ENCODE peak calls at places on chromosomes 6 and 20, in five cellular contexts. One of them, this sample, is unnamed.

GRCh38 chr6:166007349-166008263 is 160.0 kb downstream of the TBXT start:
- DNase-seq in HEK293T: no peak
- DNase-seq in HepG2: no peak
- DNase-seq in SK-N-SH: peak
- DNase-seq in GM12878: no peak
- DNase-seq in this sample: no peak

GRCh38 chr6:170096803-170097504 is 193.9 kb downstream of the DLL1 start:
- DNase-seq in HEK293T: no peak
- DNase-seq in HepG2: no peak
- DNase-seq in SK-N-SH: no peak
- DNase-seq in GM12878: no peak
- DNase-seq in this sample: no peak

GRCh38 chr6:15744824-15745402 is 82.1 kb upstream of the DTNBP1 start:
- DNase-seq in HEK293T: no peak
- DNase-seq in HepG2: no peak
- DNase-seq in SK-N-SH: no peak
- DNase-seq in GM12878: no peak
- DNase-seq in this sample: no peak

GRCh38 chr6:24888967-24889366 is 46.8 kb downstream of the RIPOR2 start:
- DNase-seq in HEK293T: no peak
- DNase-seq in HepG2: no peak
- DNase-seq in SK-N-SH: no peak
- DNase-seq in GM12878: no peak
- DNase-seq in this sample: no peak

GRCh38 chr6:89299451-89299850 is 15.6 kb downstream of the GABRR2 start:
- DNase-seq in HEK293T: peak
- DNase-seq in HepG2: no peak
- DNase-seq in SK-N-SH: no peak
- DNase-seq in GM12878: no peak
- DNase-seq in this sample: no peak

GRCh38 chr6:146950351-146950835 is 253.8 kb upstream of the STXBP5 start:
- DNase-seq in HEK293T: no peak
- DNase-seq in HepG2: peak
- DNase-seq in SK-N-SH: no peak
- DNase-seq in GM12878: no peak
- DNase-seq in this sample: peak

GRCh38 chr6:154888896-154889295 is 106.2 kb upstream of the TIAM2 start:
- DNase-seq in HEK293T: no peak
- DNase-seq in HepG2: no peak
- DNase-seq in SK-N-SH: no peak
- DNase-seq in GM12878: no peak
- DNase-seq in this sample: no peak

GRCh38 chr6:35048031-35048613 is 93.0 kb downstream of the TCP11 start:
- DNase-seq in HEK293T: no peak
- DNase-seq in HepG2: no peak
- DNase-seq in SK-N-SH: peak
- DNase-seq in GM12878: no peak
- DNase-seq in this sample: no peak

GRCh38 chr20:3876676-3877075 is 12.5 kb upstream of the PANK2 start:
- DNase-seq in HEK293T: no peak
- DNase-seq in HepG2: no peak
- DNase-seq in SK-N-SH: no peak
- DNase-seq in GM12878: no peak
- DNase-seq in this sample: no peak

GRCh38 chr6:31763617-31763940 is 1.1 kb downstream of the SAPCD1 start:
- DNase-seq in HEK293T: no peak
- DNase-seq in HepG2: peak
- DNase-seq in SK-N-SH: no peak
- DNase-seq in GM12878: no peak
- DNase-seq in this sample: no peak

GRCh38 chr20:36604952-36605308 is 649 bp upstream of the RAB5IF start:
- DNase-seq in HEK293T: no peak
- DNase-seq in HepG2: no peak
- DNase-seq in SK-N-SH: peak
- DNase-seq in GM12878: peak
- DNase-seq in this sample: peak

GRCh38 chr6:40796280-40797223 is 209.4 kb upstream of the LRFN2 start:
- DNase-seq in HEK293T: no peak
- DNase-seq in HepG2: no peak
- DNase-seq in SK-N-SH: peak
- DNase-seq in GM12878: no peak
- DNase-seq in this sample: no peak

GRCh38 chr6:152642578-152643375 is 5.6 kb upstream of the SYNE1 start:
- DNase-seq in HEK293T: peak
- DNase-seq in HepG2: peak
- DNase-seq in SK-N-SH: peak
- DNase-seq in GM12878: no peak
- DNase-seq in this sample: no peak

GRCh38 chr6:103908898-103909297 is 950.8 kb downstream of the HACE1 start:
- DNase-seq in HEK293T: no peak
- DNase-seq in HepG2: no peak
- DNase-seq in SK-N-SH: no peak
- DNase-seq in GM12878: no peak
- DNase-seq in this sample: no peak

GRCh38 chr6:136607204-136607931 is 57.1 kb upstream of the MAP7 start:
- DNase-seq in HEK293T: no peak
- DNase-seq in HepG2: peak
- DNase-seq in SK-N-SH: no peak
- DNase-seq in GM12878: no peak
- DNase-seq in this sample: no peak

GRCh38 chr20:32885952-32886351 is 27.2 kb downstream of the EFCAB8 start:
- DNase-seq in HEK293T: no peak
- DNase-seq in HepG2: no peak
- DNase-seq in SK-N-SH: no peak
- DNase-seq in GM12878: no peak
- DNase-seq in this sample: no peak

GRCh38 chr6:10626154-10626741 is 68.2 kb downstream of the C6orf52 start:
- DNase-seq in HEK293T: no peak
- DNase-seq in HepG2: no peak
- DNase-seq in SK-N-SH: no peak
- DNase-seq in GM12878: peak
- DNase-seq in this sample: no peak

GRCh38 chr6:151693366-151693765 is 114.1 kb upstream of the ESR1 start:
- DNase-seq in HEK293T: no peak
- DNase-seq in HepG2: no peak
- DNase-seq in SK-N-SH: no peak
- DNase-seq in GM12878: no peak
- DNase-seq in this sample: no peak

GRCh38 chr6:26175428-26176181 is 88.4 kb downstream of the HFE start:
- DNase-seq in HEK293T: peak
- DNase-seq in HepG2: peak
- DNase-seq in SK-N-SH: no peak
- DNase-seq in GM12878: no peak
- DNase-seq in this sample: peak

GRCh38 chr6:88045521-88046136 is 2.0 kb upstream of the SPACA1 start:
- DNase-seq in HEK293T: no peak
- DNase-seq in HepG2: no peak
- DNase-seq in SK-N-SH: no peak
- DNase-seq in GM12878: no peak
- DNase-seq in this sample: no peak

GRCh38 chr20:46787986-46788762 is 78.7 kb downstream of the SLC2A10 start:
- DNase-seq in HEK293T: no peak
- DNase-seq in HepG2: no peak
- DNase-seq in SK-N-SH: no peak
- DNase-seq in GM12878: no peak
- DNase-seq in this sample: no peak

GRCh38 chr20:43963872-43964791 is 49.5 kb downstream of the TOX2 start:
- DNase-seq in HEK293T: no peak
- DNase-seq in HepG2: no peak
- DNase-seq in SK-N-SH: no peak
- DNase-seq in GM12878: no peak
- DNase-seq in this sample: no peak

GRCh38 chr6:150928882-150929281 is 63.4 kb downstream of the MTHFD1L start:
- DNase-seq in HEK293T: peak
- DNase-seq in HepG2: no peak
- DNase-seq in SK-N-SH: no peak
- DNase-seq in GM12878: no peak
- DNase-seq in this sample: peak

GRCh38 chr20:35146299-35146921 is 726 bp downstream of the EDEM2 start:
- DNase-seq in HEK293T: peak
- DNase-seq in HepG2: peak
- DNase-seq in SK-N-SH: peak
- DNase-seq in GM12878: no peak
- DNase-seq in this sample: peak

GRCh38 chr20:37901667-37902503 is 1.0 kb upstream of the VSTM2L start:
- DNase-seq in HEK293T: peak
- DNase-seq in HepG2: peak
- DNase-seq in SK-N-SH: peak
- DNase-seq in GM12878: no peak
- DNase-seq in this sample: peak

GRCh38 chr20:62874745-62875344 is 13.2 kb upstream of the TCFL5 start:
- DNase-seq in HEK293T: no peak
- DNase-seq in HepG2: peak
- DNase-seq in SK-N-SH: peak
- DNase-seq in GM12878: no peak
- DNase-seq in this sample: no peak

GRCh38 chr20:32292548-32292947 is 15.1 kb downstream of the KIF3B start:
- DNase-seq in HEK293T: no peak
- DNase-seq in HepG2: no peak
- DNase-seq in SK-N-SH: no peak
- DNase-seq in GM12878: no peak
- DNase-seq in this sample: no peak

GRCh38 chr6:15247750-15248450 is 2.0 kb downstream of the JARID2 start:
- DNase-seq in HEK293T: peak
- DNase-seq in HepG2: peak
- DNase-seq in SK-N-SH: peak
- DNase-seq in GM12878: no peak
- DNase-seq in this sample: peak

GRCh38 chr20:33298391-33298790 is 15.4 kb downstream of the BPIFB1 start:
- DNase-seq in HEK293T: no peak
- DNase-seq in HepG2: no peak
- DNase-seq in SK-N-SH: no peak
- DNase-seq in GM12878: no peak
- DNase-seq in this sample: no peak

GRCh38 chr6:108355890-108356289 is 61.0 kb downstream of the AFG1L start:
- DNase-seq in HEK293T: no peak
- DNase-seq in HepG2: no peak
- DNase-seq in SK-N-SH: no peak
- DNase-seq in GM12878: no peak
- DNase-seq in this sample: no peak

GRCh38 chr6:108353853-108354252 is 59.0 kb downstream of the AFG1L start:
- DNase-seq in HEK293T: no peak
- DNase-seq in HepG2: no peak
- DNase-seq in SK-N-SH: no peak
- DNase-seq in GM12878: no peak
- DNase-seq in this sample: no peak

GRCh38 chr6:108348655-108349349 is 53.9 kb downstream of the AFG1L start:
- DNase-seq in HEK293T: no peak
- DNase-seq in HepG2: no peak
- DNase-seq in SK-N-SH: no peak
- DNase-seq in GM12878: peak
- DNase-seq in this sample: no peak

GRCh38 chr6:108350528-108350927 is 55.7 kb downstream of the AFG1L start:
- DNase-seq in HEK293T: no peak
- DNase-seq in HepG2: no peak
- DNase-seq in SK-N-SH: no peak
- DNase-seq in GM12878: no peak
- DNase-seq in this sample: no peak
- TF ChIP-seq FOXM1 in HEK293T: no peak
- TF ChIP-seq FOXM1 in HepG2: no peak
- TF ChIP-seq FOXM1 in SK-N-SH: no peak
- TF ChIP-seq FOXM1 in GM12878: no peak
- TF ChIP-seq FOXM1 in this sample: no peak

DNA sequence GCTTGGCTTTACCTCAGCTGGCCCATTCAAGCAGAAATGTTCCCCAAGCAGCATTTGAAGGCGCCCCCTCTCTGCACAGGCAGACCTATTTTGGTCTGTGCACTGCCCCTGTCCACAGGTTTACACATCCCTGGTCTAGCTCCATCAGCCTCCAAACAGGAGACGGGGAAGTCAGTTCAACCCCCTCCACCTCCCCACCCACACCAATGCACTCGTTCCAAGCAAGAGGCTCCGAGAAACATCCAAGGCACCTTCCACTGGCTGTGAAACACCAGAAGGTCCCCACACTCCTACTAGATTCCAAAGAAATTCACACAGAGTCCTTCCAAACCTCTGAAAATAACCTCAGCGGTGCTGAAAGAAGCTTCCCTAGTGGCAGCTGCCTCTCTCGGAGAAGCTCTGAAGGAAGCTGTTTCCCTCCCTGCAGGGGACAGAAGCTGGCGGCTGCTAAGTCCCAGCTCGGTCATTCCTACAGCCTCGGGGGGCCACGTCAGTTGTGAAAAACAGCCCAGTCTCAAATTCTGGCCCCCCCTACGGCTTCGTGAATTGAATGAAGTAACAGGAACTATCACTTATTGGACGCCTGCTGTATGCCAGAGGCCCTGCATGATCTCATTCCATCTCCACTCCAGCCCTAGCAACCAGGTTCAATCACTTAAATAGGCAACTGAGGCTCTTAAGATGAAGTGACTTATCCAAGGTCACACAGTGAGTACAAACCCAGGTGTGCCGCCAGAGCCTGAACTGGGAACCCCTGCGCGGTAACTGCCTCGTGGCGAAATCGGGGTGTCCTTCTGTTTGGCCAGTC is 815 bp downstream of the SPATA2 start:
- DNase-seq in HEK293T: no peak
- DNase-seq in HepG2: no peak
- DNase-seq in SK-N-SH: no peak
- DNase-seq in GM12878: no peak
- DNase-seq in this sample: peak
- TF ChIP-seq FOXM1 in HEK293T: no peak
- TF ChIP-seq FOXM1 in HepG2: no peak
- TF ChIP-seq FOXM1 in SK-N-SH: no peak
- TF ChIP-seq FOXM1 in GM12878: no peak
- TF ChIP-seq FOXM1 in this sample: no peak

GRCh38 chr20:58020656-58021454 is 207.6 kb downstream of the ANKRD60 start:
- DNase-seq in HEK293T: no peak
- DNase-seq in HepG2: no peak
- DNase-seq in SK-N-SH: peak
- DNase-seq in GM12878: no peak
- DNase-seq in this sample: no peak
- TF ChIP-seq FOXM1 in HEK293T: no peak
- TF ChIP-seq FOXM1 in HepG2: no peak
- TF ChIP-seq FOXM1 in SK-N-SH: no peak
- TF ChIP-seq FOXM1 in GM12878: no peak
- TF ChIP-seq FOXM1 in this sample: no peak

DNA sequence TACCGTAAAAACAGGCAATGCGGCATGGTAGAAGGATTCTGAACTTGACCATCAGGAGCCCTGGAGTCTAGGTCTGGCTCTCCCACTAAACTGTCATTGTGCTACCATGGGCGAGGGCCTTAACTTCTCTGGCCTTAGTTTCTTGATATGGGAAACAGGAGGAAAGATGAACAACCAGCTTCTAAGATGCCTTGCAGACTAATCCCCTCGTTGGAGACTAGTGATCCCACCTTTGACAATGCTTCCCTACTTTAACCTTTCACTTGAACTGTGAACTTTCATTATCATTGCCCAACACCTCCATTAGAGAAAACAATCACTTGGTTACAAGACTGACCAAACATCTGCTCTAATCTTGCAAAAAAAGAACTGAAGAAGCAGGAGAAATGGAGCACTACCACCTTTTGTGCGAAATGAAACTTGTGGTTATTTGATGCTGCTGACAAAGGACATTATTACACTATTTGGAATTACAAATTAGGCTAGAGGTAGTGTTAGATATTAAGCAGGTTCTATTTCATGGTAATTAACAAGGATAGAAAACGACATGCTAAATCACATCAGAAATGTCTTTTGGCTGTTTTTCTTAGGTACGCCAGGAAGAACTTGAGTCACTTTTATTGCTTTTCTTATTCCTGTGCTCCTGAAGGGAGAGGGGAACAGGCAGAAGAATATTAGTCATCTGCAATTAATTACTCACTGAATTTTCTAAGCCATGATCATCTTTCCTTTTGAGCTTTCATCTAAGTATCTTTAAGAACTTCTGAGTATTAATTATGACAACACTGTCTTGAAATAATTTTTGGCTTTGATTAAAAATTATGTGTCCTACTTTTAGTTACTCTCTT is 39.1 kb upstream of the ARHGAP18 start:
- DNase-seq in HEK293T: no peak
- DNase-seq in HepG2: no peak
- DNase-seq in SK-N-SH: no peak
- DNase-seq in GM12878: no peak
- DNase-seq in this sample: no peak
- TF ChIP-seq FOXM1 in HEK293T: no peak
- TF ChIP-seq FOXM1 in HepG2: no peak
- TF ChIP-seq FOXM1 in SK-N-SH: peak
- TF ChIP-seq FOXM1 in GM12878: peak
- TF ChIP-seq FOXM1 in this sample: no peak